ENCODE peak calls at places on chromosome 17, in eight cellular contexts. Y is CD8-positive, alpha-beta T cell; U is adrenal gland; S is sigmoid colon; D is K562; W is heart left ventricle; K is neural progenitor cell; T is mammary epithelial cell. O is an unnamed sample.

GRCh38 chr17:17751996-17752821 is 71.0 kb downstream of the RAI1 start:
- DNase-seq in S (peak; percentile 98), K (peak; percentile 97), U (peak; percentile 98), D (peak; percentile 98), T (peak; percentile 93), W (peak; percentile 96), Y (peak; percentile 95), O (peak; percentile 91)

GRCh38 chr17:5832886-5833285 is 237.3 kb upstream of the WSCD1 start:
- DNase-seq in K (peak; percentile 16), U (no peak), Y (no peak), W (no peak), S (no peak), T (peak; percentile 84), D (no peak), O (no peak)

GRCh38 chr17:21282231-21282630 is 2.3 kb upstream of the MAP2K3 start:
- DNase-seq in D (no peak), Y (no peak), S (peak; percentile 83), K (no peak), W (peak; percentile 74), U (peak; percentile 68), T (peak; percentile 92), O (no peak)

GRCh38 chr17:2013994-2014317 is 11.2 kb downstream of the RTN4RL1 start:
- DNase-seq in K (no peak), Y (no peak), W (no peak), S (no peak), U (no peak), T (no peak), D (no peak), O (no peak)

GRCh38 chr17:79658811-79659207 is 48.0 kb upstream of the RBFOX3 start:
- DNase-seq in U (no peak), K (peak; percentile 77), D (peak; percentile 41), T (no peak), S (peak; percentile 88), Y (peak; percentile 8), W (no peak), O (peak; percentile 43)

GRCh38 chr17:58318627-58319180 is 9.9 kb downstream of the TSPOAP1 start:
- DNase-seq in W (no peak), Y (no peak), D (no peak), T (no peak), U (peak; percentile 10), K (no peak), S (peak; percentile 40), O (no peak)

GRCh38 chr17:332558-333322 is 19.9 kb downstream of the RPH3AL start:
- DNase-seq in S (peak; percentile 79), K (no peak), D (no peak), Y (no peak), U (no peak), W (peak; percentile 67), T (peak; percentile 80), O (no peak)

GRCh38 chr17:73972901-73973300 is 230.6 kb upstream of the RPL38 start:
- DNase-seq in W (no peak), Y (no peak), K (no peak), S (no peak), T (no peak), U (no peak), D (no peak), O (no peak)

GRCh38 chr17:27974045-27974436 is 68.4 kb upstream of the NLK start:
- DNase-seq in D (no peak), Y (no peak), U (no peak), S (no peak), W (no peak), K (no peak), T (no peak), O (no peak)

GRCh38 chr17:48238933-48239602 is 131.5 kb downstream of the SNX11 start:
- DNase-seq in S (no peak), W (no peak), Y (no peak), T (no peak), D (no peak), K (no peak), U (no peak), O (no peak)

GRCh38 chr17:77120866-77121265 is 19.9 kb upstream of the SEC14L1 start:
- DNase-seq in Y (no peak), K (no peak), W (no peak), U (no peak), T (no peak), S (no peak), D (no peak), O (no peak)

GRCh38 chr17:8799001-8799850 is at the start of gene MFSD6L:
- DNase-seq in T (peak; percentile 17), W (no peak), Y (no peak), U (no peak), D (no peak), S (no peak), K (peak; percentile 68), O (no peak)

GRCh38 chr17:68310141-68310540 is 18.8 kb downstream of the ARSG start:
- DNase-seq in D (no peak), W (no peak), S (no peak), U (no peak), K (no peak), Y (peak; percentile 53), T (no peak), O (no peak)

GRCh38 chr17:1002412-1002753 is 5.5 kb downstream of the TIMM22 start:
- DNase-seq in S (no peak), T (no peak), Y (no peak), U (no peak), K (no peak), D (no peak), W (no peak), O (no peak)

GRCh38 chr17:1130191-1130590 is 49.6 kb downstream of the ABR start:
- DNase-seq in T (no peak), W (no peak), U (no peak), Y (no peak), D (no peak), S (no peak), K (no peak), O (no peak)

GRCh38 chr17:39183766-39184165 is 13.7 kb downstream of the CACNB1 start:
- DNase-seq in D (no peak), U (no peak), K (no peak), S (no peak), Y (no peak), T (no peak), W (no peak), O (no peak)

GRCh38 chr17:79205688-79206205 is 131.1 kb downstream of the ENGASE start:
- DNase-seq in T (no peak), U (no peak), K (no peak), D (no peak), Y (no peak), W (no peak), S (no peak), O (no peak)

GRCh38 chr17:79792984-79793923 is 3.6 kb downstream of the CBX8 start:
- DNase-seq in Y (no peak), T (no peak), D (no peak), K (peak; percentile 68), W (no peak), U (no peak), S (no peak), O (no peak)

GRCh38 chr17:80899402-80900268 is 92.0 kb upstream of the CHMP6 start:
- DNase-seq in T (peak; percentile 12), W (no peak), D (peak; percentile 81), Y (peak; percentile 81), S (no peak), K (peak; percentile 51), U (peak; percentile 64), O (peak; percentile 71)

GRCh38 chr17:1226308-1226707 is 43.9 kb upstream of the BHLHA9 start:
- DNase-seq in S (no peak), D (no peak), W (no peak), U (no peak), T (no peak), K (no peak), Y (no peak), O (no peak)

GRCh38 chr17:11986179-11986938 is 10.9 kb downstream of the ZNF18 start:
- DNase-seq in W (no peak), U (no peak), T (no peak), Y (no peak), D (no peak), S (no peak), K (no peak), O (no peak)

GRCh38 chr17:8900626-8901585 is 33.4 kb upstream of the PIK3R6 start:
- DNase-seq in S (no peak), T (no peak), U (peak; percentile 6), D (no peak), W (no peak), K (no peak), Y (peak; percentile 21), O (no peak)

GRCh38 chr17:76524598-76525512 is 12.7 kb downstream of the CYGB start:
- DNase-seq in S (no peak), Y (no peak), U (peak; percentile 77), K (no peak), T (no peak), D (no peak), W (peak; percentile 82), O (peak; percentile 73)

GRCh38 chr17:10349403-10349802 is 23.4 kb downstream of the MYH13 start:
- DNase-seq in T (no peak), Y (no peak), K (peak; percentile 34), S (no peak), D (no peak), U (no peak), W (no peak), O (no peak)
- TF ChIP-seq CTCF in T (no peak), Y (no peak), K (peak; percentile 53), S (no peak), D (no peak), U (no peak), W (no peak), O (no peak)

GRCh38 chr17:50473901-50474300 is 4.8 kb upstream of the RSAD1 start:
- DNase-seq in D (no peak), K (no peak), U (peak; percentile 15), W (no peak), T (no peak), Y (no peak), S (no peak), O (no peak)
- H3K4me1 ChIP-seq in D (peaks cover 31% of the 10 kb centered on the region), K (peaks cover 8% of the 10 kb centered on the region), U (peaks cover 23% of the 10 kb centered on the region), W (peaks cover 9% of the 10 kb centered on the region), T (peaks cover 13% of the 10 kb centered on the region), Y (peaks cover 13% of the 10 kb centered on the region), S (peaks cover 12% of the 10 kb centered on the region), O (no peaks in the 10 kb centered on the region)

DNA sequence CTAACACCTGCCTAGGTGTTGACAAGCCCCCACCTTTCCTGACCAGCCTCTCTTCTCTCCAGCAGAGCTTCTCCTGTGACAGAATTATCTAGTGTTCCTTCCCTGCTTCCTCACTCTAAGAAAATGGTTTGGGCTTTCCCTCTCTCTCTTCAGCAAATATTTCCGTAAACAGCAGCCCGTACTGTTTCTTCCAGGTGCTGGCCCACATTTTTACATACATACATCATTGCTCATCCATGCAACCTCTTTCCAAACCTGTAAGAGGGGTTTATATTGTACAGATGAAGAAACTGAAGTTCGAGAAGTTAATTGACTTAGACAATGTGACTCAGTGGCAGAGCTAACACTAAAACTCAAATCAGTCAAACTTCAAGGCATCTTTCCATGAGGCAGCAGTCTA is 569 bp upstream of the TEKT3 start:
- DNase-seq in U (no peak), S (no peak), Y (no peak), D (no peak), K (no peak), W (no peak), T (no peak), O (no peak)
- H3K4me3 ChIP-seq in U (peak overlapping the region; percentile 53), S (peak overlapping the region; percentile 54), Y (no peak overlapping the region), D (no peak overlapping the region), K (peak overlapping the region; percentile 57), W (peak overlapping the region; percentile 30), T (no peak overlapping the region), O (peak overlapping the region; percentile 70)

GRCh38 chr17:7435676-7436555 is 681 bp downstream of the TMEM102 start:
- DNase-seq in U (peak; percentile 57), S (no peak), T (peak; percentile 60), Y (peak; percentile 63), K (peak; percentile 63), W (peak; percentile 45), D (peak; percentile 57), O (no peak)
- TF ChIP-seq CTCF in U (no peak), S (no peak), T (peak; percentile 32), Y (peak; percentile 23), K (no peak), W (no peak), D (no peak), O (no peak)

GRCh38 chr17:82226809-82227628 is 1.8 kb upstream of the SLC16A3 start:
- DNase-seq in U (peak; percentile 17), K (no peak), W (no peak), D (no peak), S (peak; percentile 64), T (no peak), Y (no peak), O (no peak)
- H3K4me1 ChIP-seq in U (peaks cover 20% of the 10 kb centered on the region), K (peaks cover 15% of the 10 kb centered on the region), W (peaks cover 9% of the 10 kb centered on the region), D (peaks cover 70% of the 10 kb centered on the region), S (peaks cover 30% of the 10 kb centered on the region), T (peaks cover 34% of the 10 kb centered on the region), Y (peaks cover 39% of the 10 kb centered on the region), O (no peaks in the 10 kb centered on the region)

O was measured in BE2C.